ENCODE peak calls at places on chromosomes 13 and 19, in eight cellular contexts. E, H, L, Q, V, D, G and M are unnamed samples.

GRCh38 chr13:69970521-69970920 is 137.1 kb upstream of the ATXN8OS start:
- DNase-seq in D (peak), H (no peak), Q (peak), G (no peak), L (no peak), V (no peak), E (no peak), M (no peak)

GRCh38 chr19:37977391-37977790 is 70.4 kb downstream of the SIPA1L3 start:
- DNase-seq in G (no peak), E (no peak), H (no peak), L (no peak), Q (no peak), V (peak), D (no peak), M (no peak)

GRCh38 chr19:11092181-11092538 is 2.9 kb downstream of the LDLR start:
- DNase-seq in D (peak), E (peak), G (peak), H (no peak), Q (peak), L (no peak), V (no peak), M (peak)

GRCh38 chr13:101757446-101758039 is 305.1 kb downstream of the ITGBL1 start:
- DNase-seq in D (peak), L (no peak), Q (peak), V (peak), G (peak), H (no peak), E (peak), M (peak)

GRCh38 chr19:36060430-36060829 is 5.7 kb downstream of the WDR62 start:
- DNase-seq in Q (peak), E (no peak), V (peak), D (peak), L (peak), G (peak), H (peak), M (peak)

GRCh38 chr13:25803626-25804025 is 248.2 kb downstream of the SHISA2 start:
- DNase-seq in Q (peak), G (no peak), E (no peak), D (no peak), L (no peak), H (no peak), V (no peak), M (no peak)

GRCh38 chr13:99959538-99960230 is 11.9 kb downstream of the ZIC5 start:
- DNase-seq in V (no peak), Q (no peak), E (no peak), H (no peak), D (no peak), L (no peak), G (peak), M (no peak)

GRCh38 chr13:85462792-85463425 is 336.3 kb downstream of the SLITRK6 start:
- DNase-seq in G (no peak), H (no peak), L (no peak), D (no peak), E (no peak), Q (no peak), V (no peak), M (no peak)

GRCh38 chr13:72255908-72256307 is 388.9 kb upstream of the DACH1 start:
- DNase-seq in E (no peak), H (no peak), V (no peak), G (no peak), D (peak), Q (peak), L (no peak), M (peak)

GRCh38 chr19:13823256-13823655 is 28.0 kb downstream of the ZSWIM4 start:
- DNase-seq in Q (no peak), G (no peak), H (no peak), D (no peak), L (peak), V (no peak), E (no peak), M (no peak)

GRCh38 chr13:32530841-32531253 is 7.7 kb downstream of the N4BP2L2 start:
- DNase-seq in H (no peak), G (peak), Q (no peak), L (no peak), D (no peak), E (peak), V (peak), M (peak)

GRCh38 chr13:98490866-98491265 is 86.0 kb downstream of the STK24 start:
- DNase-seq in H (no peak), Q (no peak), D (no peak), E (no peak), L (no peak), V (no peak), G (no peak), M (no peak)

GRCh38 chr19:42191855-42192254 is 25.6 kb downstream of the DEDD2 start:
- DNase-seq in Q (peak), L (no peak), H (no peak), G (peak), V (no peak), D (peak), E (no peak), M (peak)

GRCh38 chr13:113917523-113918371 is 53.9 kb upstream of the GAS6 start:
- DNase-seq in G (no peak), D (no peak), Q (no peak), V (no peak), E (no peak), L (peak), H (no peak), M (peak)

GRCh38 chr19:6238256-6238642 is 41.5 kb downstream of the MLLT1 start:
- DNase-seq in D (no peak), Q (no peak), V (no peak), L (no peak), H (no peak), G (peak), E (peak), M (no peak)

GRCh38 chr13:28267495-28267894 is 129.2 kb downstream of the PAN3 start:
- DNase-seq in V (no peak), L (no peak), H (no peak), D (no peak), Q (no peak), E (no peak), G (no peak), M (no peak)

GRCh38 chr19:32876236-32876918 is 6.8 kb upstream of the SLC7A9 start:
- DNase-seq in E (no peak), G (no peak), Q (no peak), L (no peak), H (no peak), D (no peak), V (no peak), M (peak)

GRCh38 chr19:1360818-1361461 is 22.8 kb upstream of the NDUFS7 start:
- DNase-seq in G (peak), L (peak), V (no peak), Q (no peak), D (no peak), E (no peak), H (no peak), M (no peak)

GRCh38 chr13:93529961-93530360 is 303.4 kb downstream of the GPC6 start:
- DNase-seq in D (no peak), L (no peak), Q (no peak), H (no peak), E (no peak), G (peak), V (no peak), M (no peak)

GRCh38 chr19:15663245-15663644 is 9.6 kb upstream of the CYP4F12 start:
- DNase-seq in Q (no peak), E (no peak), D (no peak), H (no peak), V (no peak), G (no peak), L (no peak), M (no peak)

GRCh38 chr19:9877775-9878510 is 42.8 kb downstream of the PIN1 start:
- DNase-seq in E (no peak), H (no peak), L (no peak), V (no peak), G (peak), D (no peak), Q (peak), M (no peak)

GRCh38 chr13:77827350-77827749 is 91.3 kb downstream of the EDNRB start:
- DNase-seq in Q (no peak), E (no peak), H (no peak), V (no peak), D (no peak), L (no peak), G (no peak), M (no peak)

GRCh38 chr19:2475018-2475701 is 767 bp upstream of the GADD45B start:
- DNase-seq in Q (peak), D (peak), G (peak), L (peak), H (peak), E (peak), V (peak), M (peak)

GRCh38 chr13:21822029-21822428 is 151.2 kb downstream of the FGF9 start:
- DNase-seq in E (no peak), L (no peak), G (no peak), V (no peak), D (no peak), Q (no peak), H (no peak), M (no peak)

GRCh38 chr19:54207908-54208783 is 7.5 kb downstream of the RPS9 start:
- DNase-seq in H (peak), E (peak), Q (peak), L (peak), D (peak), V (no peak), G (peak), M (peak)

GRCh38 chr13:40672310-40673060 is 6.0 kb upstream of the FOXO1 start:
- DNase-seq in Q (peak), L (no peak), G (peak), V (no peak), H (no peak), D (peak), E (no peak), M (peak)

GRCh38 chr13:47846886-47847285 is 154.2 kb downstream of the SUCLA2 start:
- DNase-seq in L (no peak), Q (no peak), V (no peak), H (no peak), G (peak), E (no peak), D (no peak), M (no peak)

GRCh38 chr13:94073006-94073744 is 406.3 kb downstream of the DCT start:
- DNase-seq in D (no peak), E (no peak), H (no peak), G (peak), Q (peak), L (no peak), V (no peak), M (no peak)

GRCh38 chr13:31236211-31236786 is 36.5 kb downstream of the B3GLCT start:
- DNase-seq in E (peak), Q (peak), L (no peak), G (peak), H (peak), D (peak), V (peak), M (peak)

GRCh38 chr13:43232866-43233265 is 209.5 kb downstream of the DNAJC15 start:
- DNase-seq in G (peak), V (no peak), D (peak), Q (peak), E (no peak), H (no peak), L (no peak), M (no peak)

GRCh38 chr13:98842858-98843481 is 90.5 kb upstream of the SLC15A1 start:
- DNase-seq in D (peak), E (peak), Q (peak), V (peak), G (peak), H (peak), L (peak), M (peak)

GRCh38 chr19:46944918-46945628 is 74.6 kb upstream of the NPAS1 start:
- DNase-seq in D (no peak), G (peak), Q (no peak), E (no peak), V (no peak), H (peak), L (peak), M (peak)

GRCh38 chr13:111251646-111252448 is 68.6 kb upstream of the TEX29 start:
- DNase-seq in D (no peak), H (no peak), G (peak), E (no peak), V (no peak), Q (no peak), L (no peak), M (peak)

DNA sequence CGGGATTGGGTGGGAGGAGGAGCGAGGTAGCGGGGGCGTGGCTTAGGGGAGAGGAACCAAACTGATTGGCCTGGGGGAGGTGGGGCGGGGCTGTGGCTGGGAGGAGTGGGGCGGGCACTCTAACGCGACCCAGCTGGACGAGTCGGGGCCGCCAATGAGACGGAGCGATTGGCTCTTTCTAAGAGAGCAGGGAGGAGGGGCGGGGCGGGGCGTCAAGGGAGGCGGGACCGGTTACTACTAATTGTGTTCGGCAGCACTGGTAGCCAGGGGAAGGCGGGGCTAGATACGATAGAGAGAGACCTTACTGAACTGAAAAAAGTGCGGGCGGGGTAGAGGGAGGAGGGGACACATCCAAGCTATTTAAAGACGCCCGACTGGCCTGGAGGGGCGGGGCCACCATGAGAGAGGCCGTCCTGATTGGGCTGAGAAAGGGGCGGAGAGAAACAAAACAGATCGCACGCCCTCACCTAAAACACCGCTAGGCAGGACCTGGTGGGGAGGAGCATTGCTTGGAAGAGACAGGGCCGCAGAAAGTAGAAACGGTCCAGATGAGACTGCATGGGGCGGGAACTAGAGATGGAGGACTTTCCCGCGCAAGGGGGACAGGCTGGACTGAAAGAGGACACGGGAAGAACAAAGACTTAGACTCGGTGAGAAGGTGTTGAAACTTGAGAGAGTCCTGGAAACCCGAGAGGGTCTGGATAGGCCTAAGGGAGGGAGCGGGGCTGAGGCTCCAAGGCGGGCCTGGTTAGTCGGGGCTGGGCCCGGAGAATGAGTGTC is at the start of gene KCNC3:
- DNase-seq in D (peak), L (peak), V (peak), Q (peak), G (peak), E (peak), H (peak), M (peak)
- H3K4me3 ChIP-seq in D (peak), L (no peak), V (peak), Q (peak), G (peak), E (peak), H (no peak), M (no peak)

DNA sequence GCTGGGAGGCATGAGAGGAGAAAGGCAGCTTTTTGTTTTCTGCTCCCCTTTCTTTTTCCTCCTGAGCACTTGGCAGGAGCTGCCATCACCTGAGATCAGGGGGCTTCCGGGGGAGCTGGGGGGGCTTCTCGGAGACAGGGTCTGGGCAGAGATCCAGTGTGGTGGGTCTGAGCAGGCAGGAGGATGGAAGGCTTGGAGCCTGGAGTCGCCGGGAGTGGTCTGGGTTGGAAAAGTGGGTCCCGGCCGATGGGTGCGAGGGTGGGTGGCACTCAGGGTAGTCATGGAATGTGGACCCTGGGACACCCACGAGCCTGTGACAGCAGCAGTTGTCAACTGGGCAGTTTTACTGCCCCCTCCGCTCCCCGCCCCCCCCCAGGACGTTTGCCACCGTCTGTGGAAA is 2.2 kb upstream of the ADM5 start:
- DNase-seq in V (no peak), D (no peak), G (no peak), L (no peak), E (no peak), H (no peak), Q (no peak), M (no peak)
- H3K27ac ChIP-seq in V (no peak), D (no peak), G (no peak), L (no peak), E (no peak), H (no peak), Q (no peak), M (no peak)

DNA sequence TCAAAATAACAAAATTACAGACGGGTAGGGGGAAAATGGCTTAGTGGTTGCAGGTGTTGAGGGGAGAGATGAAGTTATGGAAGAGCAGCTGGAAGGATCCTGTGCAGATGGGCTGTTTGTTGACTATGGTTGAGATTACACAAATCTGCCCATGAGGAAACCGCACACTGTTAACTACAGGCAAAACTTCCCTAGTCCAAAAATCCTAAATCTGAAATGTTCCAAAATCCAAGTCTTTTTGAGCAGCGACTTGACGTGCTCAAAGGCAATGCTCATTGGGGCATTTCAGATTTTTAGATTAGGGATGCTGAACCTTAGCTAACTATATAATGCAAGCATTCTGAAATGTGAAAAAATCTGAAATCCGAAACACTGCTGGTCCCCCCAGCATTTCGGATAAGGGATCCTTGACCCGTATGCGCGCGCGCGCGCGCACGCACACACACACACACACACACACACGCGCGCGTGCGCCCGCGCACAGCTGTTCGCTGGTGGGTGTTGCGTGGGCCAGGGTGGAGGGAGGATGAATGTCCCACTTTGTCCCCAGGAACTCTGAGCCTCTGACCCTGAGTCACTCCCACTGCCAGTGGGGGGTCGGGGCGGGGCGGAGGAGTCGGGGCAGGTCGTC is 6.8 kb downstream of the F2RL3 start:
- DNase-seq in D (no peak), E (no peak), L (peak), G (no peak), H (no peak), Q (no peak), V (no peak), M (no peak)
- H3K4me3 ChIP-seq in D (no peak), E (no peak), L (peak), G (no peak), H (no peak), Q (no peak), V (no peak), M (peak)

DNA sequence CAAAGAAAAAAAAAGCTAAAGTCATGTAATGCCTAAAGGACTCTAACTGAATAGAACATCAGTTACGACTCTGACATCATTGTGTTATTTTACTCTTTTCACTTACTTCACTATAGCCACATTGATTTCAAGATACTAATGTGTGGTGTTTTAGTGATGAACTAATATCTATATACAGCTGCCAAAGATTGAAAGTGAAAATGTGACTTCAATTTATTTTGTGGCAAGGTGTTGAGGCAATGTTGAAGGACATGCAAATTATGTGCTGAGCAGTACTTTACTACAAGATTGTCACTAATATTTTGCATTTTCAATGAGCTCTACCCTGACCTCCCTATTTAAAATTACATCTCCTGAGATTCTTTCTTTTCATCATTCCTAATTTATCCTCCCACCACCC is 1911.9 kb upstream of the PCDH20 start:
- DNase-seq in H (no peak), V (no peak), D (no peak), E (no peak), L (no peak), G (no peak), Q (no peak), M (no peak)
- H3K27ac ChIP-seq in H (no peak), V (no peak), D (no peak), E (no peak), L (no peak), G (no peak), Q (no peak), M (no peak)

GRCh38 chr19:31166206-31166605 is 183.0 kb downstream of the TSHZ3 start:
- DNase-seq in V (no peak), G (no peak), D (no peak), H (no peak), E (no peak), L (no peak), Q (no peak), M (no peak)

GRCh38 chr19:31160346-31160926 is 188.8 kb downstream of the TSHZ3 start:
- DNase-seq in V (no peak), G (peak), E (no peak), H (no peak), D (no peak), Q (no peak), L (no peak), M (no peak)

GRCh38 chr19:31167695-31168094 is 181.5 kb downstream of the TSHZ3 start:
- DNase-seq in L (no peak), G (no peak), E (no peak), H (no peak), D (no peak), Q (no peak), V (no peak), M (no peak)

GRCh38 chr19:31170046-31170445 is 179.2 kb downstream of the TSHZ3 start:
- DNase-seq in V (no peak), H (no peak), Q (no peak), G (no peak), E (no peak), L (no peak), D (no peak), M (no peak)

GRCh38 chr19:31164666-31165265 is 184.5 kb downstream of the TSHZ3 start:
- DNase-seq in D (no peak), Q (no peak), G (no peak), L (no peak), V (no peak), H (no peak), E (no peak), M (no peak)
- H3K4me3 ChIP-seq in D (no peak), Q (no peak), G (no peak), L (no peak), V (no peak), H (no peak), E (no peak), M (no peak)

DNA sequence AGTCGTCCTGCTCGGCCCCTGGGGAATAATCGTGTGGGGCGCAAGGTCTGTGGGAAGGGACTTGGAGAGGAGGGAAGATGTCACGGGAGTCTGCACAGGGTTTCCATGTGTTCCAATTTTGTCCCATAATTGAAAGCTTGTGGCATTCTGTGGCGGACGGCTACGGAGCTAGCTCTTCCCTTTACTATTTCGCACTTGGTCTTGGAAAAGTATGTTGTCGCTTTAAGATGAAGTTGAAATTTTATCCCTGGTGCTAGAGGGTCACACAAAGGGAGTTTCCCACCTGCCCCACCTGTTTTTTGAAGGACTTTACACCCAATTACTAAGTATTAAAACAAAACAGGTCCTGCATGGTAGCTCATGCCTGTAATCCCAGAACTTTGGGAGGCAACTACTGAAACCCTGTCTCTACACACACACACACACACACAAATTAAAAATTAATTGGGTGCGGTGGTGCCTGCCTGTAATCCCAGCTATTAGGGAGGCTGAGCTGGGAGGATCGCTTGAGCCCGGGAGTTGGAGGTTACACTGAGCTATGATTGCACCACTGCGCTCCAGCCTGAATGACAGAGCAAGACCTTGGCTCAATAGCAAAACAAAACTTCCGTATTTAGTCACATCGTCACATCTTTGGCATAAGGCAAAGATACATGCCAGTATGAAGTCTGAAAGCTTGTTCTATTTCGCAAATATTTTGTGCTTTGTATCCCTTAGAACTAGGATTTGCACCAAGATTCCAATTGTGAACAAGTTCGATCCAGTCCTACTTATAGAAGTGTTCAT is 1.0 kb upstream of the TPT1 start:
- DNase-seq in V (no peak), Q (peak), E (no peak), H (no peak), G (peak), L (no peak), D (no peak), M (peak)
- H3K27ac ChIP-seq in V (peak), Q (peak), E (peak), H (peak), G (peak), L (peak), D (peak), M (peak)